ENCODE peak calls at places on chromosomes 12 and 14, in four cellular contexts. I, X, Z and O are unnamed samples.
A peak's percentile ranks its signal among the peaks of the same experiment; 100 is the strongest.

GRCh38 chr12:132462778-132463177 is 27.2 kb upstream of the FBRSL1 start:
- DNase-seq in I (no peak), X (no peak), Z (no peak), O (no peak)

GRCh38 chr12:68056300-68056699 is 67.1 kb downstream of the IFNG-AS1 start:
- DNase-seq in I (no peak), X (no peak), Z (no peak), O (no peak)

GRCh38 chr12:96140110-96140509 is 54.1 kb upstream of the ELK3 start:
- DNase-seq in I (peak; percentile 83), X (no peak), Z (no peak), O (no peak)

GRCh38 chr14:98177551-98177950 is 1094.4 kb downstream of the BCL11B start:
- DNase-seq in I (no peak), X (no peak), Z (no peak), O (no peak)

GRCh38 chr14:103576371-103577024 is 13.7 kb downstream of the COA8 start:
- DNase-seq in I (peak; percentile 76), X (peak; percentile 77), Z (peak; percentile 94), O (no peak)

GRCh38 chr12:116642683-116643082 is 83.5 kb downstream of the MAP1LC3B2 start:
- DNase-seq in I (no peak), X (no peak), Z (no peak), O (no peak)

GRCh38 chr12:101813117-101813516 is 17.6 kb downstream of the GNPTAB start:
- DNase-seq in I (no peak), X (no peak), Z (no peak), O (no peak)

GRCh38 chr12:27177716-27178115 is 66.4 kb upstream of the STK38L start:
- DNase-seq in I (peak; percentile 48), X (no peak), Z (no peak), O (peak; percentile 24)

GRCh38 chr12:22083167-22083566 is 37.1 kb downstream of the CMAS start:
- DNase-seq in I (peak; percentile 25), X (no peak), Z (no peak), O (peak; percentile 27)

GRCh38 chr12:115598827-115599226 is 678.7 kb downstream of the MED13L start:
- DNase-seq in I (no peak), X (no peak), Z (peak; percentile 26), O (no peak)

GRCh38 chr14:98236314-98236713 is 1035.7 kb downstream of the BCL11B start:
- DNase-seq in I (no peak), X (no peak), Z (no peak), O (no peak)

GRCh38 chr12:132151145-132151765 is 7.0 kb downstream of the NOC4L start:
- DNase-seq in I (no peak), X (no peak), Z (no peak), O (peak; percentile 2)

GRCh38 chr14:80764496-80764895 is 177.0 kb downstream of the CEP128 start:
- DNase-seq in I (peak; percentile 54), X (no peak), Z (no peak), O (no peak)

GRCh38 chr12:65662590-65662989 is 161.7 kb upstream of the HMGA2 start:
- DNase-seq in I (no peak), X (no peak), Z (no peak), O (no peak)

GRCh38 chr12:26374934-26375333 is 179.6 kb downstream of the SSPN start:
- DNase-seq in I (no peak), X (no peak), Z (no peak), O (no peak)

GRCh38 chr14:101417434-101417833 is 143.9 kb upstream of the DIO3 start:
- DNase-seq in I (no peak), X (no peak), Z (no peak), O (no peak)

GRCh38 chr14:22432348-22432976 is 156.6 kb downstream of the DAD1 start:
- DNase-seq in I (peak; percentile 86), X (no peak), Z (peak; percentile 79), O (no peak)

GRCh38 chr14:35215110-35215872 is 76.9 kb upstream of the PSMA6 start:
- DNase-seq in I (peak; percentile 50), X (peak; percentile 22), Z (no peak), O (no peak)

GRCh38 chr14:45698462-45699134 is 445.6 kb upstream of the MIS18BP1 start:
- DNase-seq in I (no peak), X (no peak), Z (no peak), O (no peak)

GRCh38 chr12:238116-238515 is 24.2 kb upstream of the SLC6A12 start:
- DNase-seq in I (no peak), X (no peak), Z (no peak), O (no peak)

GRCh38 chr12:41965996-41966395 is 178.7 kb downstream of the GXYLT1 start:
- DNase-seq in I (no peak), X (no peak), Z (no peak), O (no peak)

GRCh38 chr12:31321565-31322228 is 4.3 kb downstream of the SINHCAF start:
- DNase-seq in I (peak; percentile 17), X (no peak), Z (no peak), O (peak; percentile 42)

GRCh38 chr14:71703477-71703876 is 228.8 kb upstream of the RGS6 start:
- DNase-seq in I (no peak), X (peak; percentile 19), Z (no peak), O (no peak)

GRCh38 chr12:10205251-10205807 is 7.3 kb upstream of the GABARAPL1 start:
- DNase-seq in I (peak; percentile 79), X (no peak), Z (no peak), O (no peak)

GRCh38 chr14:72892879-72893635 is 844 bp downstream of the DPF3 start:
- DNase-seq in I (peak; percentile 38), X (peak; percentile 80), Z (no peak), O (peak; percentile 22)

GRCh38 chr14:72472845-72473244 is 421.1 kb downstream of the DPF3 start:
- DNase-seq in I (no peak), X (peak; percentile 38), Z (no peak), O (peak; percentile 35)

GRCh38 chr12:50077099-50077498 is 8.0 kb upstream of the SMARCD1 start:
- DNase-seq in I (no peak), X (no peak), Z (no peak), O (no peak)

GRCh38 chr12:53982616-53983579 is 2.0 kb upstream of the HOXC10 start:
- DNase-seq in I (no peak), X (no peak), Z (no peak), O (no peak)

GRCh38 chr12:22938323-22938722 is 313.4 kb downstream of the ETNK1 start:
- DNase-seq in I (no peak), X (no peak), Z (no peak), O (no peak)

GRCh38 chr14:61451491-61451890 is 130.1 kb downstream of the PRKCH start:
- DNase-seq in I (no peak), X (no peak), Z (no peak), O (peak; percentile 14)

GRCh38 chr12:124506145-124506831 is 61.1 kb downstream of the NCOR2 start:
- DNase-seq in I (peak; percentile 38), X (no peak), Z (peak; percentile 76), O (no peak)